ENCODE peak calls at places on chromosomes 2 and 18, in eight cellular contexts. One of them, this sample, is unnamed.

GRCh38 chr2:8685697-8686358 is 4.0 kb downstream of the ID2 start:
- DNase-seq in left lung: peak; percentile 68
- DNase-seq in hepatocyte: peak; percentile 88
- DNase-seq in right lobe of liver: peak; percentile 83
- DNase-seq in esophagus squamous epithelium: no peak
- DNase-seq in breast epithelium: peak; percentile 74
- DNase-seq in Panc1: no peak
- DNase-seq in neural progenitor cell: peak; percentile 85
- DNase-seq in this sample: no peak

GRCh38 chr2:195664528-195664927 is 7.5 kb downstream of the SLC39A10 start:
- DNase-seq in left lung: no peak
- DNase-seq in hepatocyte: no peak
- DNase-seq in right lobe of liver: no peak
- DNase-seq in esophagus squamous epithelium: no peak
- DNase-seq in breast epithelium: no peak
- DNase-seq in Panc1: no peak
- DNase-seq in neural progenitor cell: no peak
- DNase-seq in this sample: no peak

GRCh38 chr2:75276093-75277055 is 77.1 kb upstream of the TACR1 start:
- DNase-seq in left lung: no peak
- DNase-seq in hepatocyte: no peak
- DNase-seq in right lobe of liver: no peak
- DNase-seq in esophagus squamous epithelium: no peak
- DNase-seq in breast epithelium: no peak
- DNase-seq in Panc1: no peak
- DNase-seq in neural progenitor cell: no peak
- DNase-seq in this sample: no peak

GRCh38 chr18:33194793-33195192 is 245.7 kb downstream of the CCDC178 start:
- DNase-seq in left lung: no peak
- DNase-seq in hepatocyte: no peak
- DNase-seq in right lobe of liver: no peak
- DNase-seq in esophagus squamous epithelium: no peak
- DNase-seq in breast epithelium: no peak
- DNase-seq in Panc1: no peak
- DNase-seq in neural progenitor cell: no peak
- DNase-seq in this sample: no peak

GRCh38 chr2:223815186-223815883 is 22.0 kb downstream of the AP1S3 start:
- DNase-seq in left lung: no peak
- DNase-seq in hepatocyte: peak; percentile 28
- DNase-seq in right lobe of liver: no peak
- DNase-seq in esophagus squamous epithelium: no peak
- DNase-seq in breast epithelium: no peak
- DNase-seq in Panc1: peak; percentile 97
- DNase-seq in neural progenitor cell: no peak
- DNase-seq in this sample: no peak

GRCh38 chr2:36561223-36561944 is 36.6 kb downstream of the FEZ2 start:
- DNase-seq in left lung: no peak
- DNase-seq in hepatocyte: peak; percentile 70
- DNase-seq in right lobe of liver: no peak
- DNase-seq in esophagus squamous epithelium: no peak
- DNase-seq in breast epithelium: no peak
- DNase-seq in Panc1: peak; percentile 86
- DNase-seq in neural progenitor cell: no peak
- DNase-seq in this sample: no peak

GRCh38 chr18:50396005-50396404 is 21.2 kb downstream of the SKA1 start:
- DNase-seq in left lung: no peak
- DNase-seq in hepatocyte: no peak
- DNase-seq in right lobe of liver: no peak
- DNase-seq in esophagus squamous epithelium: no peak
- DNase-seq in breast epithelium: no peak
- DNase-seq in Panc1: no peak
- DNase-seq in neural progenitor cell: no peak
- DNase-seq in this sample: no peak

GRCh38 chr2:71974846-71975245 is 172.8 kb downstream of the CYP26B1 start:
- DNase-seq in left lung: no peak
- DNase-seq in hepatocyte: no peak
- DNase-seq in right lobe of liver: no peak
- DNase-seq in esophagus squamous epithelium: no peak
- DNase-seq in breast epithelium: no peak
- DNase-seq in Panc1: no peak
- DNase-seq in neural progenitor cell: no peak
- DNase-seq in this sample: no peak

GRCh38 chr18:39555511-39555910 is 1989.9 kb upstream of the CELF4 start:
- DNase-seq in left lung: no peak
- DNase-seq in hepatocyte: no peak
- DNase-seq in right lobe of liver: no peak
- DNase-seq in esophagus squamous epithelium: no peak
- DNase-seq in breast epithelium: no peak
- DNase-seq in Panc1: no peak
- DNase-seq in neural progenitor cell: no peak
- DNase-seq in this sample: no peak

GRCh38 chr2:241772063-241772499 is 4.5 kb upstream of the GAL3ST2 start:
- DNase-seq in left lung: no peak
- DNase-seq in hepatocyte: no peak
- DNase-seq in right lobe of liver: no peak
- DNase-seq in esophagus squamous epithelium: no peak
- DNase-seq in breast epithelium: no peak
- DNase-seq in Panc1: no peak
- DNase-seq in neural progenitor cell: no peak
- DNase-seq in this sample: no peak

GRCh38 chr2:143063612-143064200 is 65.5 kb upstream of the ARHGAP15 start:
- DNase-seq in left lung: no peak
- DNase-seq in hepatocyte: no peak
- DNase-seq in right lobe of liver: no peak
- DNase-seq in esophagus squamous epithelium: no peak
- DNase-seq in breast epithelium: no peak
- DNase-seq in Panc1: no peak
- DNase-seq in neural progenitor cell: no peak
- DNase-seq in this sample: no peak

GRCh38 chr2:48278590-48278989 is 251.4 kb upstream of the STON1 start:
- DNase-seq in left lung: no peak
- DNase-seq in hepatocyte: no peak
- DNase-seq in right lobe of liver: no peak
- DNase-seq in esophagus squamous epithelium: no peak
- DNase-seq in breast epithelium: no peak
- DNase-seq in Panc1: no peak
- DNase-seq in neural progenitor cell: peak; percentile 31
- DNase-seq in this sample: no peak

GRCh38 chr2:48282281-48282680 is 247.7 kb upstream of the STON1 start:
- DNase-seq in left lung: no peak
- DNase-seq in hepatocyte: no peak
- DNase-seq in right lobe of liver: no peak
- DNase-seq in esophagus squamous epithelium: no peak
- DNase-seq in breast epithelium: no peak
- DNase-seq in Panc1: no peak
- DNase-seq in neural progenitor cell: no peak
- DNase-seq in this sample: no peak

GRCh38 chr2:48283870-48284269 is 246.1 kb upstream of the STON1 start:
- DNase-seq in left lung: no peak
- DNase-seq in hepatocyte: no peak
- DNase-seq in right lobe of liver: no peak
- DNase-seq in esophagus squamous epithelium: no peak
- DNase-seq in breast epithelium: no peak
- DNase-seq in Panc1: no peak
- DNase-seq in neural progenitor cell: no peak
- DNase-seq in this sample: no peak

GRCh38 chr2:48277153-48277552 is 252.8 kb upstream of the STON1 start:
- DNase-seq in left lung: no peak
- DNase-seq in hepatocyte: no peak
- DNase-seq in right lobe of liver: no peak
- DNase-seq in esophagus squamous epithelium: no peak
- DNase-seq in breast epithelium: no peak
- DNase-seq in Panc1: no peak
- DNase-seq in neural progenitor cell: no peak
- DNase-seq in this sample: no peak

DNA sequence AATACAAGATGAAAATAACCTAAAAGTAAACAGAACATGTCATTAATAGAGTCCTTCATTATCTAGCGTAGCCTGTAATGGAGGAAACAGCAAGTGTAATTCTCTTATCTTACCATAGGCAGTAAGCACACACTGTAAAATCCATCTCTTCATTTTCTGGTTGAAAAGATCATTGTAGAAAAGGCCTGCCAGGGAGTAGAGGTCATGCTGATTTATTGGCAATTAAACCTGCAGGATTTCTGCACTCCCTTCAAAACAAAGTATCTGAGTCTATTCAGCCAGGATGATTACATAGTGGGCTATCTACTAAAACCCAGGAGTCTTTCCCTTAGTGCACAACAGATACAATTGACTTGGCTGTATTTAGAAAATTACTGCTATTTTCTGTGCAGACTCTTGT is 250.6 kb upstream of the STON1 start:
- DNase-seq in left lung: no peak
- DNase-seq in hepatocyte: no peak
- DNase-seq in right lobe of liver: no peak
- DNase-seq in esophagus squamous epithelium: no peak
- DNase-seq in breast epithelium: no peak
- DNase-seq in Panc1: no peak
- DNase-seq in neural progenitor cell: peak; percentile 58
- DNase-seq in this sample: no peak
- H3K4me1 ChIP-seq in left lung: no peaks in the 10 kb centered on the region
- H3K4me1 ChIP-seq in hepatocyte: peaks cover 6% of the 10 kb centered on the region
- H3K4me1 ChIP-seq in right lobe of liver: no peaks in the 10 kb centered on the region
- H3K4me1 ChIP-seq in esophagus squamous epithelium: no peaks in the 10 kb centered on the region
- H3K4me1 ChIP-seq in breast epithelium: no peaks in the 10 kb centered on the region
- H3K4me1 ChIP-seq in Panc1: no peaks in the 10 kb centered on the region
- H3K4me1 ChIP-seq in neural progenitor cell: peaks cover 29% of the 10 kb centered on the region
- H3K4me1 ChIP-seq in this sample: no peaks in the 10 kb centered on the region

GRCh38 chr18:59718108-59719057 is 21.2 kb upstream of the CCBE1 start:
- DNase-seq in left lung: no peak
- DNase-seq in hepatocyte: no peak
- DNase-seq in right lobe of liver: no peak
- DNase-seq in esophagus squamous epithelium: no peak
- DNase-seq in breast epithelium: no peak
- DNase-seq in Panc1: no peak
- DNase-seq in neural progenitor cell: no peak
- DNase-seq in this sample: no peak

GRCh38 chr18:59712311-59712710 is 15.1 kb upstream of the CCBE1 start:
- DNase-seq in left lung: no peak
- DNase-seq in hepatocyte: no peak
- DNase-seq in right lobe of liver: no peak
- DNase-seq in esophagus squamous epithelium: no peak
- DNase-seq in breast epithelium: no peak
- DNase-seq in Panc1: no peak
- DNase-seq in neural progenitor cell: no peak
- DNase-seq in this sample: no peak

GRCh38 chr18:59717291-59717690 is 20.1 kb upstream of the CCBE1 start:
- DNase-seq in left lung: no peak
- DNase-seq in hepatocyte: no peak
- DNase-seq in right lobe of liver: no peak
- DNase-seq in esophagus squamous epithelium: no peak
- DNase-seq in breast epithelium: no peak
- DNase-seq in Panc1: no peak
- DNase-seq in neural progenitor cell: no peak
- DNase-seq in this sample: no peak

GRCh38 chr18:59715445-59715844 is 18.2 kb upstream of the CCBE1 start:
- DNase-seq in left lung: no peak
- DNase-seq in hepatocyte: no peak
- DNase-seq in right lobe of liver: no peak
- DNase-seq in esophagus squamous epithelium: no peak
- DNase-seq in breast epithelium: no peak
- DNase-seq in Panc1: no peak
- DNase-seq in neural progenitor cell: no peak
- DNase-seq in this sample: no peak

DNA sequence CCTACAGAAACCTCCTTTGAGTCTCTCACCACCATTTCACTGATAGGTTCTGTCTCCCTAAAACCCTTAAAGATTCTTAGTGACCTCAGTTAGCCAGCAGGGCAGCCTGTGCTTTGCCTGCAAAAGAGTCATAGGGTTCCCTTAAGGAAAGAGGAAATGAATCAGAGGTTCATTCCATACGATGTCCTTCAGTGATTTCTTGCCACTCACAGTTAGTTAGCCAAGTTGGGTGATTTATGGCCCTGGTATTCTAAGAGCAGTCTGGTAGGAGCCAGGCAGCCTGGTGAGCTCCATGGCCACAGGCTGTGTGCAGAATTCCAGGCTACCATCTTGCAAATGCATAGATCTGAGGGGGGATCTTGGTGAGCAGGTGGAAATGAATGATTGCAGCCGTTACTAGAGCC is 18.7 kb upstream of the CCBE1 start:
- DNase-seq in left lung: no peak
- DNase-seq in hepatocyte: no peak
- DNase-seq in right lobe of liver: no peak
- DNase-seq in esophagus squamous epithelium: no peak
- DNase-seq in breast epithelium: no peak
- DNase-seq in Panc1: peak; percentile 70
- DNase-seq in neural progenitor cell: no peak
- DNase-seq in this sample: no peak
- TF ChIP-seq CTCF in left lung: no peak
- TF ChIP-seq CTCF in hepatocyte: no peak
- TF ChIP-seq CTCF in right lobe of liver: no peak
- TF ChIP-seq CTCF in esophagus squamous epithelium: no peak
- TF ChIP-seq CTCF in breast epithelium: no peak
- TF ChIP-seq CTCF in Panc1: no peak
- TF ChIP-seq CTCF in neural progenitor cell: no peak
- TF ChIP-seq CTCF in this sample: no peak

DNA sequence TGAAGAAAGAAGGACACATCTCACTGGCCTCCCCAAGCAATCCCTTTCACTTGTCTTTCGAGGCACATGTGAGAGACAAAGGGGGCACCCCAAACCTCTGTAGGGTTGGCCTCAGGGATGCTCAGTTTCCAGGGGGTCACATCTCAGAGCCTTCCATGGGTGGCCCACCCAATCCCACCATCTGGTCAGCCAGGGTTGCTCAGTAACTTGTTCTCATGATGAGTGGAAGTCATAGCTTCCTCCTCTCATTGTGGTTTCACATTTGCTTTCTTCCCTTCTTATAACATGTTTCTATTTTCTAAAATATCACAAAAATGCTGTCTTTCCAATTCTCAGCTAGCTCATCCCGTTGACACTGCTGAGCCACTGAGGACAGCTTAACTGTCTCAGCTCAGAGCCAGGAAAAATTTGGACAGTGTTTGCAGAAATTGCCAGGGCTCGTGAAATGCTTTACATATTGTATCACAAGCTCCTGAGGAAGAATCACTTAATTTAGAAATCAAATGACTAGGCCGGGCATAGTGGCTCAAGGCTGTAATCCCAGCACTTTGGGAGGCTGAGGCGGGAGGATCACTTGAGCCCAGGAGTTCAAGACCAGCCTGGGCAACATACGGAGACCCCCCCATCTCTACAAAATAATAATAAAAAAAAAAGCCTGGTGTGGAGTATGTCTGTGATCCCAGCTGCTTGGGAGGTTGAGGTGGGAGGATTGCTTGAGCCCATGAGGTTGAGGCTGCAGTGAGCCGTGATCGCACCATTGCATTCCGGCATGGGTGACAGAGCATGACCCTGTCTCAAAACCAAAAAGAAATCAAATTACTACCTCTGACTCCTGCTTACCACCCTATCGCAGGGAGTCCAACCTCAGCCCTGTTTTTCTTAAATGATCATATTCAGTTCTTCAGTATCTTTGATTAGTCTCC is 129.3 kb downstream of the PRKCE start:
- DNase-seq in left lung: no peak
- DNase-seq in hepatocyte: no peak
- DNase-seq in right lobe of liver: no peak
- DNase-seq in esophagus squamous epithelium: no peak
- DNase-seq in breast epithelium: no peak
- DNase-seq in Panc1: no peak
- DNase-seq in neural progenitor cell: no peak
- DNase-seq in this sample: no peak
- H3K4me3 ChIP-seq in left lung: no peak overlapping the region
- H3K4me3 ChIP-seq in hepatocyte: no peak overlapping the region
- H3K4me3 ChIP-seq in right lobe of liver: no peak overlapping the region
- H3K4me3 ChIP-seq in esophagus squamous epithelium: no peak overlapping the region
- H3K4me3 ChIP-seq in breast epithelium: no peak overlapping the region
- H3K4me3 ChIP-seq in Panc1: no peak overlapping the region
- H3K4me3 ChIP-seq in neural progenitor cell: no peak overlapping the region
- H3K4me3 ChIP-seq in this sample: no peak overlapping the region

GRCh38 chr2:162608901-162609300 is 229.7 kb downstream of the KCNH7 start:
- DNase-seq in left lung: no peak
- DNase-seq in hepatocyte: no peak
- DNase-seq in right lobe of liver: no peak
- DNase-seq in esophagus squamous epithelium: no peak
- DNase-seq in breast epithelium: no peak
- DNase-seq in Panc1: no peak
- DNase-seq in neural progenitor cell: no peak
- DNase-seq in this sample: no peak
- H3K4me1 ChIP-seq in left lung: no peaks in the 10 kb centered on the region
- H3K4me1 ChIP-seq in hepatocyte: no peaks in the 10 kb centered on the region
- H3K4me1 ChIP-seq in right lobe of liver: no peaks in the 10 kb centered on the region
- H3K4me1 ChIP-seq in esophagus squamous epithelium: no peaks in the 10 kb centered on the region
- H3K4me1 ChIP-seq in breast epithelium: no peaks in the 10 kb centered on the region
- H3K4me1 ChIP-seq in Panc1: no peaks in the 10 kb centered on the region
- H3K4me1 ChIP-seq in neural progenitor cell: no peaks in the 10 kb centered on the region
- H3K4me1 ChIP-seq in this sample: no peaks in the 10 kb centered on the region

This sample was measured in thoracic aorta.